ENCODE peak calls at places on chromosome 21, in six cellular contexts. Y is lower lobe of right lung, B is epithelial cell of esophagus, Z is GF-D8, W is hippocampal formation, O is Peyer's patch. K is an unnamed sample.

GRCh38 chr21:31347435-31348032 is 3.5 kb upstream of the TIAM1 start:
- DNase-seq in Z (no peak), O (no peak), B (peak), Y (no peak), W (no peak), K (peak)

GRCh38 chr21:19130379-19131028 is 726.9 kb upstream of the TMPRSS15 start:
- DNase-seq in W (no peak), O (no peak), B (no peak), Y (no peak), Z (no peak), K (no peak)

GRCh38 chr21:15842565-15842880 is 112.7 kb downstream of the USP25 start:
- DNase-seq in Y (no peak), O (no peak), Z (no peak), B (peak), W (no peak), K (no peak)

GRCh38 chr21:34733866-34734265 is 65.1 kb downstream of the CLIC6 start:
- DNase-seq in W (no peak), B (no peak), Z (no peak), Y (no peak), O (no peak), K (no peak)

GRCh38 chr21:33033094-33033951 is 7.6 kb downstream of the OLIG2 start:
- DNase-seq in B (no peak), Y (no peak), W (no peak), Z (no peak), O (no peak), K (no peak)

GRCh38 chr21:15741510-15741909 is 11.7 kb downstream of the USP25 start:
- DNase-seq in W (no peak), Z (no peak), Y (no peak), B (peak), O (no peak), K (no peak)

GRCh38 chr21:34722684-34723300 is 54.0 kb downstream of the CLIC6 start:
- DNase-seq in W (no peak), Z (no peak), O (no peak), B (no peak), Y (no peak), K (no peak)

GRCh38 chr21:16870116-16870515 is 642.7 kb upstream of the CXADR start:
- DNase-seq in Y (no peak), W (no peak), O (no peak), B (peak), Z (no peak), K (no peak)

GRCh38 chr21:41024341-41025056 is 143.5 kb upstream of the BACE2 start:
- DNase-seq in W (no peak), O (no peak), Y (no peak), Z (no peak), B (no peak), K (no peak)

GRCh38 chr21:33380483-33380998 is 22.7 kb upstream of the IFNGR2 start:
- DNase-seq in W (peak), Y (peak), O (peak), Z (peak), B (peak), K (no peak)

GRCh38 chr21:31041295-31042079 is 3.2 kb upstream of the KRTAP19-8 start:
- DNase-seq in W (no peak), Z (no peak), O (no peak), Y (no peak), B (no peak), K (no peak)

GRCh38 chr21:41833138-41834115 is 45.7 kb downstream of the PRDM15 start:
- DNase-seq in Z (no peak), Y (no peak), W (no peak), B (no peak), O (peak), K (no peak)

GRCh38 chr21:29827236-29827635 is 112.6 kb downstream of the GRIK1 start:
- DNase-seq in Z (no peak), Y (no peak), B (peak), O (no peak), W (no peak), K (no peak)

GRCh38 chr21:14479387-14479786 is 66.7 kb downstream of the SAMSN1 start:
- DNase-seq in B (no peak), O (no peak), W (no peak), Y (no peak), Z (no peak), K (no peak)